ENCODE peak calls at places on chromosome 20, in four cellular contexts. T, S, J and H are unnamed samples.

GRCh38 chr20:24956001-24956761 is 7.1 kb downstream of the CST7 start:
- DNase-seq in T (no peak), S (no peak), J (no peak), H (peak; percentile 26)

GRCh38 chr20:46539113-46539512 is 11.3 kb downstream of the OCSTAMP start:
- DNase-seq in T (no peak), S (no peak), J (no peak), H (no peak)

GRCh38 chr20:13264902-13265301 is 43.8 kb downstream of the ISM1 start:
- DNase-seq in T (no peak), S (no peak), J (no peak), H (no peak)

GRCh38 chr20:13492001-13492480 is 146.7 kb downstream of the TASP1 start:
- DNase-seq in T (no peak), S (no peak), J (no peak), H (peak; percentile 17)

GRCh38 chr20:49979030-49979832 is 3.5 kb upstream of the SNAI1 start:
- DNase-seq in T (peak; percentile 35), S (peak; percentile 63), J (peak; percentile 15), H (no peak)

GRCh38 chr20:58021481-58021880 is 207.0 kb downstream of the ANKRD60 start:
- DNase-seq in T (no peak), S (no peak), J (no peak), H (no peak)

GRCh38 chr20:17644451-17644850 is 37.6 kb downstream of the RRBP1 start:
- DNase-seq in T (no peak), S (no peak), J (no peak), H (no peak)

GRCh38 chr20:37297066-37297736 is 7.7 kb downstream of the MANBAL start:
- DNase-seq in T (peak; percentile 50), S (no peak), J (no peak), H (no peak)

GRCh38 chr20:2508631-2509467 is at the start of gene ZNF343:
- DNase-seq in T (peak; percentile 93), S (peak; percentile 43), J (peak; percentile 63), H (peak; percentile 31)

GRCh38 chr20:46088409-46089075 is 1.2 kb downstream of the NCOA5 start:
- DNase-seq in T (no peak), S (no peak), J (no peak), H (no peak)

GRCh38 chr20:53910312-53911002 is 159.9 kb downstream of the BCAS1 start:
- DNase-seq in T (no peak), S (no peak), J (no peak), H (no peak)

GRCh38 chr20:61435823-61436220 is 183.8 kb downstream of the CDH4 start:
- DNase-seq in T (no peak), S (no peak), J (no peak), H (no peak)

GRCh38 chr20:37408202-37408929 is 62.4 kb downstream of the SRC start:
- DNase-seq in T (no peak), S (no peak), J (no peak), H (peak; percentile 46)

GRCh38 chr20:47126374-47126705 is 230.2 kb downstream of the ZMYND8 start:
- DNase-seq in T (no peak), S (no peak), J (no peak), H (no peak)

GRCh38 chr20:57480444-57481152 is 44.3 kb downstream of the CTCFL start:
- DNase-seq in T (no peak), S (no peak), J (no peak), H (no peak)

GRCh38 chr20:17806739-17807441 is 107.1 kb downstream of the BANF2 start:
- DNase-seq in T (peak; percentile 82), S (no peak), J (no peak), H (no peak)

GRCh38 chr20:44720994-44721784 is 6.0 kb downstream of the CCN5 start:
- DNase-seq in T (no peak), S (no peak), J (peak; percentile 95), H (no peak)

GRCh38 chr20:18139832-18140231 is 2.2 kb downstream of the KAT14 start:
- DNase-seq in T (no peak), S (no peak), J (no peak), H (no peak)

GRCh38 chr20:61128701-61129655 is 123.1 kb upstream of the CDH4 start:
- DNase-seq in T (no peak), S (no peak), J (no peak), H (no peak)

GRCh38 chr20:4123537-4124225 is 108.3 kb upstream of the RNF24 start:
- DNase-seq in T (no peak), S (no peak), J (no peak), H (no peak)

GRCh38 chr20:49676581-49677291 is 36.9 kb downstream of the B4GALT5 start:
- DNase-seq in T (no peak), S (no peak), J (peak; percentile 38), H (no peak)

GRCh38 chr20:41854765-41855164 is 236.6 kb upstream of the CHD6 start:
- DNase-seq in T (no peak), S (no peak), J (no peak), H (no peak)

GRCh38 chr20:4076671-4077070 is 61.3 kb upstream of the RNF24 start:
- DNase-seq in T (no peak), S (no peak), J (peak; percentile 65), H (no peak)

GRCh38 chr20:13984211-13984610 is 6.2 kb downstream of the SEL1L2 start:
- DNase-seq in T (no peak), S (no peak), J (no peak), H (no peak)

GRCh38 chr20:35972445-35972844 is 4.1 kb downstream of the CNBD2 start:
- DNase-seq in T (no peak), S (no peak), J (no peak), H (no peak)

GRCh38 chr20:63580796-63581461 is 6.9 kb upstream of the HELZ2 start:
- DNase-seq in T (peak; percentile 78), S (no peak), J (no peak), H (no peak)